ENCODE peak calls at places on chromosomes 4 and X, in six cellular contexts. H is osteocyte, T is pancreas, X is ascending aorta, K is PC-3, W is left lung. N is an unnamed sample.

GRCh38 chr4:133178960-133179359 is 29.9 kb downstream of the PCDH10 start:
- DNase-seq in K (no peak), H (no peak), W (no peak), X (no peak), T (no peak), N (no peak)

GRCh38 chr4:1628892-1629703 is 55.0 kb downstream of the FAM53A start:
- DNase-seq in W (peak; percentile 92), K (peak; percentile 51), X (no peak), H (peak; percentile 91), T (peak; percentile 20), N (peak; percentile 68)

GRCh38 chr4:152640058-152640921 is 39.5 kb downstream of the TMEM154 start:
- DNase-seq in X (no peak), H (no peak), K (peak; percentile 61), W (no peak), T (peak; percentile 9), N (no peak)

GRCh38 chr4:20037745-20038144 is 214.0 kb upstream of the SLIT2 start:
- DNase-seq in X (no peak), H (no peak), K (no peak), T (no peak), W (no peak), N (no peak)

GRCh38 chr4:1567519-1567807 is 116.7 kb downstream of the FAM53A start:
- DNase-seq in K (no peak), H (no peak), X (no peak), W (no peak), T (no peak), N (no peak)

GRCh38 chr4:88189881-88190585 is 31.6 kb upstream of the ABCG2 start:
- DNase-seq in X (no peak), W (no peak), T (no peak), H (no peak), K (no peak), N (no peak)

GRCh38 chrX:9865804-9866471 is 79.7 kb downstream of the SHROOM2 start:
- DNase-seq in K (peak; percentile 63), X (no peak), W (no peak), T (no peak), H (no peak), N (no peak)

GRCh38 chr4:16764622-16765021 is 133.8 kb downstream of the LDB2 start:
- DNase-seq in X (no peak), K (peak; percentile 19), H (no peak), T (no peak), W (no peak), N (no peak)

GRCh38 chr4:59120287-59120814 is 2010.2 kb upstream of the IGFBP7 start:
- DNase-seq in X (no peak), H (no peak), K (no peak), W (no peak), T (no peak), N (no peak)

GRCh38 chrX:66021758-66022741 is 17.8 kb downstream of the VSIG4 start:
- DNase-seq in T (no peak), H (no peak), W (no peak), X (no peak), K (no peak), N (no peak)

GRCh38 chr4:118834070-118834469 is 1.9 kb downstream of the SEC24D start:
- DNase-seq in H (no peak), T (no peak), K (no peak), X (no peak), W (no peak), N (no peak)

GRCh38 chr4:143337600-143338287 is 1.1 kb downstream of the GAB1 start:
- DNase-seq in H (no peak), K (peak; percentile 37), X (no peak), T (peak; percentile 30), W (peak; percentile 76), N (no peak)

DNA sequence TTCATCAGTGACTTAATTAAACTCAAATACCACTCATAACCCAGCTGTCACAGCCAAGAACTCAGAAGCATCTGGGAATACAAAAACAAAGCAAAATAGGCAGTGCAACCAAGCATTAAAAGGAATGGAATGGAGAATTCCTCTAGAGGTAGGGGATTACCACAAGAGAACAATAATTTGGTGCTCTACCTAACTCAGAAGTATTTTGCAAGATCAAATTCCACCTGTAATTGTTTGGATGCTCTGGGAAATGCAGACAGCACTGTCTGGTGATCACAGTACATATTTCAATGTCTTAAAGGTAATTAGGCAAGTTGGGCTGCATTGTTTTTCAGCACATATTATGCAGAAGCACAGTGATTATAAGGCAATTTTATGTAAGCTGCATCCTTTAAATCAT is 547.5 kb downstream of the TRAM1L1 start:
- DNase-seq in W (no peak), T (no peak), K (no peak), H (no peak), X (no peak), N (no peak)
- TF ChIP-seq CTCF in W (no peak), T (no peak), K (no peak), H (no peak), X (no peak), N (no peak)

DNA sequence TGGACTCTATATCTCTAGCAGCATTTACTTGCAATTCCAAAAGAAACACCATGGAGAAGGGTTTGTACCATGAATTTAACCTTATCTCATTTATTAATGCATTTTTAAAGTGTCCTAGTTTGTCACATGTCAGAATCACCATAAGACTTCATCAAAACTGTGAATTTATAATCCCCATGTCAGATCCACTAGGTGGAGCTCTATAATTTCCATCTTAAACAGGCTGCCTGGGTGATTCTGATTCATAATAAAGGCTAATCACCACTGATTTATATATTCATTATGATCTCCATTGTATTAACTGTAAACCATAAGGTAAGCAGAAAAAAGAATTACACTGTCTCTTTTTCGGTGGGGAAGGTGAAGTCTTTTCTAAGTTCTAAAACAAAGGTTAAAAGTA is 4.0 kb downstream of the TCEAL2 start:
- DNase-seq in X (no peak), W (no peak), H (no peak), K (peak; percentile 41), T (no peak), N (no peak)
- TF ChIP-seq CTCF in X (peak; percentile 37), W (no peak), H (peak; percentile 45), K (peak; percentile 55), T (no peak), N (no peak)

DNA sequence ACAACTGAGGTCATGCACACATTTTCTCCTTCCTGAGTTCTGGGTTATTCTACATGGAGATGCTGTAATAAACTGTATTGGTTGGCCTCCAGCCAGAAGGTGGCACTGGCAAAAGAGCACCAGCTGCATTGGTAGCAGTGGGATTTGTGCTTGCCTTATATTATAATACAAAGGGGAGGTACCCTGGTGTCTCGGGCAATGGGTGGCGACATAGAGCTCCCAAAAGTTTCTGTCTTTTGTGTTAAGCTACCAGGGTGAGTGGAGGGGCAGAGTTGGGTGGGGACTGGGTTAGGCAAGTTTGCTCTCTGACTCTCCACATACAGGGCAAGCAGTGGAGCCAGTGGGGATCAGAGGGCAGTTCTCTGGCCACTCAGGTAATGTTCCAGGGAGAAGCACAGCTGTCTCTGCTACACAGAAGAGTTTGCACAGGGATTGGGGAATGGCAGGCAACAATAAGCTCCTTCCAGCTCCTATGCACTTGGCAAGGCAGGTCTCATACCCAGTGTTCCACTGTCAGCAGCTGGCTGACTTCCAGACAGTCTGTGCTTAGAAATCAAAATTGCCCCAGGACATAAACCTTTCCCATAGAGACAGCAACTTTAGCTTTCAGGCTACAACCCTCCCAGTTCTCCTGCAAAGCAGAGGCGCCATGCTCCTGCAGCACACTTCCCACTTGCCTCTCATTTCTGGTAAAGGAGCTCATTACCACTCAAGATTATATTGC is 463.9 kb upstream of the PCDH7 start:
- DNase-seq in H (no peak), K (peak; percentile 40), X (no peak), W (no peak), T (no peak), N (no peak)
- TF ChIP-seq CTCF in H (no peak), K (no peak), X (no peak), W (no peak), T (no peak), N (no peak)

DNA sequence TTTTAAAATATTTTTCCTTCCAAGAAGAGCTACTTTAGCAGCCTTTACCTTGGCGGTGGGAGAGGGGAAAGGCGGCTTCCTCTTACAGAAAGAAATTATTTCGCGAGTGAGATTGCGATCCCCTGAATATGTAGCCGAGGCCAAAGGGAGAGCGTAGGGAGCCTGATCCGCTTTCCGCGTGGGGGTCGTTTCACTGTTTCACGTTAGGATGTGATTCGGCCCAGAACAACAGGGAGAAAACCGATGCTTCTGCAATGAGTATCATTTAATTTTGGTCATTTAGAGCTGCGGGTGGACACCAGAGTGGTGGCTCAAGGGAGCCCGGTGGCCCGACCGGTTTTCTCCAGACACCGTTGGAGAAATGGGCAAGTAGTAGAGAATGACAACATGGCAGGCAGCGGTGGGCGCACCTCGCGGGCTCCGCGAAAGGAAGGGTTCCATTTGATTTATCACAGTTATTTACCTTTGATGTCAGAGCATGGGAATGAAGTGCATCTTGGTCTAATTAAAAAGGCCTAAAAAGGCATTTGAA is 1.8 kb upstream of the PCDH19 start:
- DNase-seq in H (no peak), X (no peak), W (no peak), T (no peak), K (no peak), N (no peak)
- TF ChIP-seq CTCF in H (no peak), X (no peak), W (no peak), T (no peak), K (no peak), N (no peak)

DNA sequence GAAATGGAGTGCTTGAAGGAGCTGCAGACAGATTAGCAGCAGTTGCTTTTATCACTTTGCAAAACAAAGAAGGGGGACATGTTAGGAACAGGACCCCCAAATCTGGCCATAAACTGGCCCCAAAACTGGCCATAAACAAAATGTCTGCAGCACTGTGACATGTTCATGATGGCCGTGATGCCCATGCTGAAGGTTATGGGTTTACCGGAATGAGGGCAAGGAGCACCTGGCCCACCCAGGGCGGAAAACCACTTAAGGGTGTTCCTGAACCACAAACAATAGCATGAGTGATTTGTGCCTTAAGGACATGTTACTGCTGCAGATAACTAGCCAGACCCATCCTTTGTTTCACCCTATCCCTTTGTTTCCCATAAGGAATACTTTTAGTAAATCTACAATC is 79.6 kb upstream of the GC start:
- DNase-seq in W (no peak), K (no peak), T (no peak), X (no peak), H (no peak), N (no peak)
- TF ChIP-seq CTCF in W (no peak), K (no peak), T (no peak), X (no peak), H (no peak), N (no peak)

DNA sequence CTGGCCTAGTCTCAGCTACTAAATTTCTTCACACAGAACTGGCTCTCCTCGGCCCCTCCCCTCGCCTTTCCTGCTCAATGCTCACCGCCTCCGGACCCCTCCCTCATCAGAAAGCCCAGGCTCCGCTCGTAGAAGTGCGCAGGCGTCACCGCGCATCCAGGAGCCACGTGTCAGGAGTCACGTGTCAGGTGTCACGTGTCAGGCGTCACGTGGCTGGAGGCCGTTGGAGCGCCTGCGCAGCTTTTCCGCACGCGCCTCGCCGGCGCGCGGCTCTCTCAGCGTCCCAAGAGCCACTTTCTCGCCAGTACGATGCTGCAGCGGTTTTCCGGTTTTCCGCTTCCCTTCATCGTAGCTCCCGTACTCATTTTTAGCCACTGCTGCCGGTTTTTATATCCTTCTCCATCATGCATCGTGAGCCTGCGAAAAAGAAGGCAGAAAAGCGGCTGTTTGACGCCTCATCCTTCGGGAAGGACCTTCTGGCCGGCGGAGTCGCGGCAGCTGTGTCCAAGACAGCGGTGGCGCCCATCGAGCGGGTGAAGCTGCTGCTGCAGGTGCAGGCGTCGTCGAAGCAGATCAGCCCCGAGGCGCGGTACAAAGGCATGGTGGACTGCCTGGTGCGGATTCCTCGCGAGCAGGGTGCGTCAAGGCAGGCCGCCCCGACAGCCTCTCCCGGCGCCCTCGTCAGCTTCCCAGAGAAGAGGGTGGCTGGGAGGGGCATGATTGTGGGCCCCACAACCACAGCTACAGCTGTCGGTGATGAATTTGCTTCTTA is at the start of gene SLC25A31:
- DNase-seq in T (no peak), X (no peak), W (peak; percentile 74), H (no peak), K (no peak), N (no peak)
- TF ChIP-seq CTCF in T (no peak), X (no peak), W (no peak), H (no peak), K (no peak), N (no peak)

GRCh38 chrX:77276742-77277141 is 170.4 kb upstream of the FGF16 start:
- DNase-seq in T (no peak), H (no peak), X (no peak), K (peak; percentile 5), W (no peak), N (no peak)
- TF ChIP-seq CTCF in T (no peak), H (no peak), X (no peak), K (peak; percentile 39), W (no peak), N (no peak)

N was measured in omental fat pad.